ENCODE peak calls at places on chromosomes 4 and X, in seven cellular contexts. One of them, this sample, is unnamed.

GRCh38 chrX:22278375-22278774 is 5.7 kb downstream of the CBLL2 start:
- DNase-seq in NB4: no peak
- DNase-seq in lower leg skin: no peak
- DNase-seq in sigmoid colon: no peak
- DNase-seq in esophagus squamous epithelium: no peak
- DNase-seq in Peyer's patch: no peak
- DNase-seq in endothelial cell of umbilical vein: no peak
- DNase-seq in this sample: no peak

GRCh38 chr4:150078996-150079581 is 844 bp downstream of the DCLK2 start:
- DNase-seq in esophagus squamous epithelium: no peak
- DNase-seq in lower leg skin: no peak
- DNase-seq in NB4: no peak
- DNase-seq in Peyer's patch: peak
- DNase-seq in sigmoid colon: peak
- DNase-seq in endothelial cell of umbilical vein: no peak
- DNase-seq in this sample: peak

GRCh38 chrX:18701621-18702361 is 5.7 kb upstream of the PPEF1 start:
- DNase-seq in NB4: no peak
- DNase-seq in sigmoid colon: no peak
- DNase-seq in Peyer's patch: peak
- DNase-seq in esophagus squamous epithelium: no peak
- DNase-seq in lower leg skin: no peak
- DNase-seq in endothelial cell of umbilical vein: peak
- DNase-seq in this sample: peak

GRCh38 chr4:81040175-81040659 is 9.7 kb downstream of the BMP3 start:
- DNase-seq in lower leg skin: no peak
- DNase-seq in Peyer's patch: no peak
- DNase-seq in sigmoid colon: no peak
- DNase-seq in NB4: peak
- DNase-seq in endothelial cell of umbilical vein: peak
- DNase-seq in esophagus squamous epithelium: no peak
- DNase-seq in this sample: no peak

GRCh38 chr4:181148470-181148869 is 1094.7 kb upstream of the TENM3 start:
- DNase-seq in endothelial cell of umbilical vein: no peak
- DNase-seq in sigmoid colon: no peak
- DNase-seq in Peyer's patch: no peak
- DNase-seq in esophagus squamous epithelium: no peak
- DNase-seq in NB4: no peak
- DNase-seq in lower leg skin: no peak
- DNase-seq in this sample: no peak

GRCh38 chr4:15653864-15654391 is 1.2 kb downstream of the FBXL5 start:
- DNase-seq in sigmoid colon: no peak
- DNase-seq in Peyer's patch: no peak
- DNase-seq in esophagus squamous epithelium: no peak
- DNase-seq in NB4: peak
- DNase-seq in lower leg skin: no peak
- DNase-seq in endothelial cell of umbilical vein: peak
- DNase-seq in this sample: no peak

GRCh38 chrX:37746268-37746931 is 33.5 kb upstream of the CYBB start:
- DNase-seq in NB4: peak
- DNase-seq in Peyer's patch: no peak
- DNase-seq in esophagus squamous epithelium: no peak
- DNase-seq in sigmoid colon: no peak
- DNase-seq in lower leg skin: no peak
- DNase-seq in endothelial cell of umbilical vein: no peak
- DNase-seq in this sample: no peak

GRCh38 chr4:83390965-83391364 is 56.3 kb upstream of the HPSE start:
- DNase-seq in NB4: no peak
- DNase-seq in endothelial cell of umbilical vein: no peak
- DNase-seq in esophagus squamous epithelium: no peak
- DNase-seq in Peyer's patch: no peak
- DNase-seq in sigmoid colon: no peak
- DNase-seq in lower leg skin: no peak
- DNase-seq in this sample: no peak

GRCh38 chrX:148322906-148323305 is 177.5 kb upstream of the AFF2 start:
- DNase-seq in lower leg skin: no peak
- DNase-seq in sigmoid colon: no peak
- DNase-seq in NB4: no peak
- DNase-seq in endothelial cell of umbilical vein: no peak
- DNase-seq in Peyer's patch: no peak
- DNase-seq in esophagus squamous epithelium: no peak
- DNase-seq in this sample: no peak

GRCh38 chr4:76758996-76759395 is 138.9 kb downstream of the SOWAHB start:
- DNase-seq in esophagus squamous epithelium: no peak
- DNase-seq in Peyer's patch: no peak
- DNase-seq in sigmoid colon: no peak
- DNase-seq in endothelial cell of umbilical vein: no peak
- DNase-seq in lower leg skin: no peak
- DNase-seq in NB4: no peak
- DNase-seq in this sample: no peak

GRCh38 chr4:174317531-174317930 is 33.8 kb downstream of the CEP44 start:
- DNase-seq in endothelial cell of umbilical vein: peak
- DNase-seq in Peyer's patch: no peak
- DNase-seq in lower leg skin: no peak
- DNase-seq in esophagus squamous epithelium: no peak
- DNase-seq in NB4: no peak
- DNase-seq in sigmoid colon: no peak
- DNase-seq in this sample: no peak

GRCh38 chr4:140305053-140305452 is 68.4 kb upstream of the SCOC start:
- DNase-seq in endothelial cell of umbilical vein: no peak
- DNase-seq in sigmoid colon: no peak
- DNase-seq in Peyer's patch: no peak
- DNase-seq in NB4: no peak
- DNase-seq in lower leg skin: no peak
- DNase-seq in esophagus squamous epithelium: no peak
- DNase-seq in this sample: no peak

GRCh38 chr4:32129967-32130366 is 1409.8 kb downstream of the PCDH7 start:
- DNase-seq in Peyer's patch: no peak
- DNase-seq in NB4: no peak
- DNase-seq in esophagus squamous epithelium: no peak
- DNase-seq in endothelial cell of umbilical vein: no peak
- DNase-seq in lower leg skin: no peak
- DNase-seq in sigmoid colon: no peak
- DNase-seq in this sample: no peak

GRCh38 chrX:1581132-1581531 is 10.3 kb upstream of the AKAP17A start:
- DNase-seq in endothelial cell of umbilical vein: peak
- DNase-seq in sigmoid colon: no peak
- DNase-seq in esophagus squamous epithelium: no peak
- DNase-seq in NB4: peak
- DNase-seq in Peyer's patch: peak
- DNase-seq in lower leg skin: peak
- DNase-seq in this sample: peak

GRCh38 chr4:186204103-186204559 is 12.8 kb downstream of the CYP4V2 start:
- DNase-seq in endothelial cell of umbilical vein: peak
- DNase-seq in lower leg skin: peak
- DNase-seq in NB4: no peak
- DNase-seq in esophagus squamous epithelium: no peak
- DNase-seq in sigmoid colon: peak
- DNase-seq in Peyer's patch: peak
- DNase-seq in this sample: no peak

GRCh38 chrX:96004386-96004785 is 680.3 kb upstream of the DIAPH2 start:
- DNase-seq in NB4: no peak
- DNase-seq in esophagus squamous epithelium: no peak
- DNase-seq in sigmoid colon: no peak
- DNase-seq in Peyer's patch: no peak
- DNase-seq in endothelial cell of umbilical vein: peak
- DNase-seq in lower leg skin: no peak
- DNase-seq in this sample: no peak

GRCh38 chrX:39730671-39731389 is 366.9 kb downstream of the BCOR start:
- DNase-seq in lower leg skin: peak
- DNase-seq in Peyer's patch: peak
- DNase-seq in endothelial cell of umbilical vein: peak
- DNase-seq in NB4: peak
- DNase-seq in sigmoid colon: peak
- DNase-seq in esophagus squamous epithelium: no peak
- DNase-seq in this sample: peak

GRCh38 chr4:153610623-153611376 is 73.3 kb upstream of the TLR2 start:
- DNase-seq in NB4: no peak
- DNase-seq in esophagus squamous epithelium: no peak
- DNase-seq in sigmoid colon: no peak
- DNase-seq in Peyer's patch: no peak
- DNase-seq in endothelial cell of umbilical vein: no peak
- DNase-seq in lower leg skin: no peak
- DNase-seq in this sample: no peak

GRCh38 chr4:168610911-168611530 is 114.2 kb downstream of the PALLD start:
- DNase-seq in endothelial cell of umbilical vein: no peak
- DNase-seq in lower leg skin: no peak
- DNase-seq in NB4: peak
- DNase-seq in Peyer's patch: no peak
- DNase-seq in sigmoid colon: no peak
- DNase-seq in esophagus squamous epithelium: no peak
- DNase-seq in this sample: no peak

GRCh38 chrX:133402042-133402453 is 13.2 kb downstream of the GPC4 start:
- DNase-seq in sigmoid colon: no peak
- DNase-seq in endothelial cell of umbilical vein: no peak
- DNase-seq in lower leg skin: no peak
- DNase-seq in Peyer's patch: no peak
- DNase-seq in NB4: no peak
- DNase-seq in esophagus squamous epithelium: no peak
- DNase-seq in this sample: no peak

GRCh38 chrX:10882484-10882883 is 228.6 kb upstream of the HCCS start:
- DNase-seq in endothelial cell of umbilical vein: no peak
- DNase-seq in Peyer's patch: no peak
- DNase-seq in lower leg skin: no peak
- DNase-seq in NB4: no peak
- DNase-seq in esophagus squamous epithelium: no peak
- DNase-seq in sigmoid colon: no peak
- DNase-seq in this sample: no peak

DNA sequence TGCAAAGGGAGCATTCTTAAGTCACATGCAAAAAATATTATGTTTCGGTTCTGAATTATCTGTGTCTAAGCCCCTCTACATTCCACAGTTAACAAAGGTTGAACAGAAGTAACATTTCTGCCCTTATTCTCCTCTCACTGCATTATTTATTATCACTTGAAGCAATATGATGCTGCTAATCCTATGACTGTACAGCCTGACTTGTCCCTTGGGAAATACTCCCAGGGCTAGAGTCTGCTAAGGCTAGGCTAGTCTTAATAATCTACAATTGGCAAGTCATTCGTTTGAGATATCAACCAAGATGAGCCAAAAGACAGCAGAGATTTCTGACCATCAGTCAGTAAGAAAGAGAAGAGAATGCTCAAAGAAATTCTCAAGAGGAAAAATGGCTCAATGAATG is 226.9 kb upstream of the HCCS start:
- DNase-seq in endothelial cell of umbilical vein: no peak
- DNase-seq in Peyer's patch: no peak
- DNase-seq in esophagus squamous epithelium: no peak
- DNase-seq in sigmoid colon: no peak
- DNase-seq in NB4: no peak
- DNase-seq in lower leg skin: no peak
- DNase-seq in this sample: no peak
- H3K4me3 ChIP-seq in endothelial cell of umbilical vein: no peak
- H3K4me3 ChIP-seq in Peyer's patch: no peak
- H3K4me3 ChIP-seq in esophagus squamous epithelium: no peak
- H3K4me3 ChIP-seq in sigmoid colon: no peak
- H3K4me3 ChIP-seq in NB4: no peak
- H3K4me3 ChIP-seq in lower leg skin: no peak
- H3K4me3 ChIP-seq in this sample: no peak

GRCh38 chr4:31086771-31087330 is 366.7 kb downstream of the PCDH7 start:
- DNase-seq in sigmoid colon: no peak
- DNase-seq in Peyer's patch: no peak
- DNase-seq in NB4: no peak
- DNase-seq in esophagus squamous epithelium: no peak
- DNase-seq in endothelial cell of umbilical vein: peak
- DNase-seq in lower leg skin: no peak
- DNase-seq in this sample: no peak

GRCh38 chr4:31088600-31089230 is 368.5 kb downstream of the PCDH7 start:
- DNase-seq in lower leg skin: no peak
- DNase-seq in endothelial cell of umbilical vein: peak
- DNase-seq in NB4: no peak
- DNase-seq in esophagus squamous epithelium: no peak
- DNase-seq in Peyer's patch: no peak
- DNase-seq in sigmoid colon: no peak
- DNase-seq in this sample: no peak

GRCh38 chr4:31083451-31083850 is 363.3 kb downstream of the PCDH7 start:
- DNase-seq in lower leg skin: no peak
- DNase-seq in NB4: no peak
- DNase-seq in Peyer's patch: no peak
- DNase-seq in endothelial cell of umbilical vein: no peak
- DNase-seq in sigmoid colon: no peak
- DNase-seq in esophagus squamous epithelium: no peak
- DNase-seq in this sample: no peak

GRCh38 chr4:31084806-31085416 is 364.7 kb downstream of the PCDH7 start:
- DNase-seq in Peyer's patch: no peak
- DNase-seq in sigmoid colon: no peak
- DNase-seq in lower leg skin: no peak
- DNase-seq in endothelial cell of umbilical vein: no peak
- DNase-seq in esophagus squamous epithelium: no peak
- DNase-seq in NB4: no peak
- DNase-seq in this sample: no peak

GRCh38 chr4:31085736-31086135 is 365.6 kb downstream of the PCDH7 start:
- DNase-seq in Peyer's patch: no peak
- DNase-seq in sigmoid colon: no peak
- DNase-seq in lower leg skin: no peak
- DNase-seq in endothelial cell of umbilical vein: peak
- DNase-seq in NB4: no peak
- DNase-seq in esophagus squamous epithelium: no peak
- DNase-seq in this sample: no peak
- TF ChIP-seq POLR2A in Peyer's patch: no peak
- TF ChIP-seq POLR2A in sigmoid colon: no peak
- TF ChIP-seq POLR2A in lower leg skin: no peak
- TF ChIP-seq POLR2A in endothelial cell of umbilical vein: no peak
- TF ChIP-seq POLR2A in NB4: no peak
- TF ChIP-seq POLR2A in esophagus squamous epithelium: no peak
- TF ChIP-seq POLR2A in this sample: no peak

GRCh38 chr4:183906736-183907651 is 1.9 kb downstream of the STOX2 start:
- DNase-seq in lower leg skin: no peak
- DNase-seq in endothelial cell of umbilical vein: no peak
- DNase-seq in esophagus squamous epithelium: no peak
- DNase-seq in NB4: no peak
- DNase-seq in Peyer's patch: no peak
- DNase-seq in sigmoid colon: peak
- DNase-seq in this sample: no peak
- H3K4me3 ChIP-seq in lower leg skin: no peak
- H3K4me3 ChIP-seq in endothelial cell of umbilical vein: no peak
- H3K4me3 ChIP-seq in esophagus squamous epithelium: peak
- H3K4me3 ChIP-seq in NB4: no peak
- H3K4me3 ChIP-seq in Peyer's patch: peak
- H3K4me3 ChIP-seq in sigmoid colon: peak
- H3K4me3 ChIP-seq in this sample: peak

DNA sequence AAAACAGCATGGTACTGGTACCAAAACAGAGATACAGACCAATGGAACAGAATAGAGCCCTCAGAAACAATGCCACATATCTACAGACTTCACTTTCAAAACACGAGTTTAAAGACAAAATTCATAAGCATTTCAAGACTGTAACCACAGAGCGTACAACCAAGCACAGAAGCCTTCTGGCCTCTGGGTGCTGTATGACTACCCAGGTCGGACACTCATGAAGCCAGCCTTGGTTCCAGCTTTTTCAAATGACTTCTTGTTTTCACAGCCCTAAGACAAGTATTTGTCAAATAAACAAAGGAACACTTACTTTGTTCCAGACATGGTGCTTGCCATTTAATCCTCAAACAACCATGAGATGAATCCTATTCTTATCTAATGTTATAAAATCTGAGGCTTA is 536.1 kb upstream of the NR3C2 start:
- DNase-seq in esophagus squamous epithelium: no peak
- DNase-seq in Peyer's patch: no peak
- DNase-seq in sigmoid colon: no peak
- DNase-seq in NB4: no peak
- DNase-seq in endothelial cell of umbilical vein: no peak
- DNase-seq in lower leg skin: no peak
- DNase-seq in this sample: no peak
- TF ChIP-seq POLR2A in esophagus squamous epithelium: no peak
- TF ChIP-seq POLR2A in Peyer's patch: no peak
- TF ChIP-seq POLR2A in sigmoid colon: no peak
- TF ChIP-seq POLR2A in NB4: no peak
- TF ChIP-seq POLR2A in endothelial cell of umbilical vein: no peak
- TF ChIP-seq POLR2A in lower leg skin: no peak
- TF ChIP-seq POLR2A in this sample: no peak

GRCh38 chr4:73589887-73590801 is 30.1 kb downstream of the RASSF6 start:
- DNase-seq in Peyer's patch: no peak
- DNase-seq in NB4: no peak
- DNase-seq in esophagus squamous epithelium: no peak
- DNase-seq in endothelial cell of umbilical vein: no peak
- DNase-seq in lower leg skin: no peak
- DNase-seq in sigmoid colon: no peak
- DNase-seq in this sample: no peak
- H3K4me3 ChIP-seq in Peyer's patch: no peak
- H3K4me3 ChIP-seq in NB4: no peak
- H3K4me3 ChIP-seq in esophagus squamous epithelium: no peak
- H3K4me3 ChIP-seq in endothelial cell of umbilical vein: no peak
- H3K4me3 ChIP-seq in lower leg skin: no peak
- H3K4me3 ChIP-seq in sigmoid colon: no peak
- H3K4me3 ChIP-seq in this sample: no peak

This sample was measured in tibial nerve.